ENCODE peak calls at places on chromosomes 16 and 17, in four cellular contexts. One of them, this sample, is unnamed.

GRCh38 chr17:43864161-43864706 is 17.3 kb downstream of the CD300LG start:
- DNase-seq in EL: no peak
- DNase-seq in tibial artery: peak; percentile 44
- DNase-seq in cerebellum: no peak
- DNase-seq in this sample: no peak

GRCh38 chr17:13016881-13017622 is 775 bp downstream of the ELAC2 start:
- DNase-seq in EL: no peak
- DNase-seq in tibial artery: no peak
- DNase-seq in cerebellum: no peak
- DNase-seq in this sample: no peak

GRCh38 chr16:25009822-25010221 is 5.3 kb downstream of the ARHGAP17 start:
- DNase-seq in EL: no peak
- DNase-seq in tibial artery: no peak
- DNase-seq in cerebellum: no peak
- DNase-seq in this sample: no peak

GRCh38 chr16:62615526-62615925 is 579.3 kb upstream of the CDH8 start:
- DNase-seq in EL: no peak
- DNase-seq in tibial artery: no peak
- DNase-seq in cerebellum: no peak
- DNase-seq in this sample: no peak

GRCh38 chr17:46175891-46176290 is 17.3 kb downstream of the KANSL1 start:
- DNase-seq in EL: peak; percentile 63
- DNase-seq in tibial artery: no peak
- DNase-seq in cerebellum: no peak
- DNase-seq in this sample: no peak

GRCh38 chr16:60225541-60225940 is 1491.4 kb upstream of the GOT2 start:
- DNase-seq in EL: no peak
- DNase-seq in tibial artery: no peak
- DNase-seq in cerebellum: no peak
- DNase-seq in this sample: no peak

GRCh38 chr16:10949424-10949970 is 5.1 kb downstream of the CLEC16A start:
- DNase-seq in EL: peak; percentile 79
- DNase-seq in tibial artery: no peak
- DNase-seq in cerebellum: no peak
- DNase-seq in this sample: peak; percentile 77

GRCh38 chr17:45221081-45221996 is at the start of gene FMNL1:
- DNase-seq in EL: peak; percentile 47
- DNase-seq in tibial artery: peak; percentile 76
- DNase-seq in cerebellum: peak; percentile 51
- DNase-seq in this sample: peak; percentile 78

GRCh38 chr16:19851476-19851875 is 33.2 kb downstream of the GPRC5B start:
- DNase-seq in EL: no peak
- DNase-seq in tibial artery: no peak
- DNase-seq in cerebellum: peak; percentile 73
- DNase-seq in this sample: no peak

GRCh38 chr17:77449908-77450741 is 309.4 kb downstream of the SEC14L1 start:
- DNase-seq in EL: peak; percentile 86
- DNase-seq in tibial artery: peak; percentile 85
- DNase-seq in cerebellum: peak; percentile 83
- DNase-seq in this sample: no peak

GRCh38 chr17:57084361-57084801 is 665 bp upstream of the AKAP1 start:
- DNase-seq in EL: no peak
- DNase-seq in tibial artery: no peak
- DNase-seq in cerebellum: no peak
- DNase-seq in this sample: no peak

GRCh38 chr17:76586741-76587487 is 1.3 kb upstream of the ST6GALNAC2 start:
- DNase-seq in EL: no peak
- DNase-seq in tibial artery: no peak
- DNase-seq in cerebellum: no peak
- DNase-seq in this sample: no peak

GRCh38 chr17:4940625-4941021 is 555 bp downstream of the RNF167 start:
- DNase-seq in EL: peak; percentile 39
- DNase-seq in tibial artery: no peak
- DNase-seq in cerebellum: no peak
- DNase-seq in this sample: peak; percentile 66

GRCh38 chr17:40909351-40909750 is 24.3 kb upstream of the KRT20 start:
- DNase-seq in EL: peak; percentile 98
- DNase-seq in tibial artery: peak; percentile 89
- DNase-seq in cerebellum: peak; percentile 75
- DNase-seq in this sample: no peak

GRCh38 chr17:55158439-55158838 is 106.3 kb upstream of the HLF start:
- DNase-seq in EL: peak; percentile 27
- DNase-seq in tibial artery: no peak
- DNase-seq in cerebellum: no peak
- DNase-seq in this sample: no peak

GRCh38 chr16:84056933-84057332 is 14.3 kb upstream of the SLC38A8 start:
- DNase-seq in EL: no peak
- DNase-seq in tibial artery: no peak
- DNase-seq in cerebellum: no peak
- DNase-seq in this sample: no peak

GRCh38 chr17:72666519-72666874 is 426.0 kb downstream of the SLC39A11 start:
- DNase-seq in EL: no peak
- DNase-seq in tibial artery: no peak
- DNase-seq in cerebellum: no peak
- DNase-seq in this sample: no peak

GRCh38 chr16:53892155-53892554 is 188.2 kb downstream of the FTO start:
- DNase-seq in EL: peak; percentile 68
- DNase-seq in tibial artery: no peak
- DNase-seq in cerebellum: peak; percentile 62
- DNase-seq in this sample: no peak

GRCh38 chr17:73482251-73482661 is 162.0 kb downstream of the SDK2 start:
- DNase-seq in EL: no peak
- DNase-seq in tibial artery: no peak
- DNase-seq in cerebellum: no peak
- DNase-seq in this sample: no peak

GRCh38 chr17:2195729-2196128 is 107.9 kb downstream of the SMG6 start:
- DNase-seq in EL: no peak
- DNase-seq in tibial artery: no peak
- DNase-seq in cerebellum: no peak
- DNase-seq in this sample: no peak

GRCh38 chr16:72722552-72722951 is 325.4 kb downstream of the ZFHX3 start:
- DNase-seq in EL: no peak
- DNase-seq in tibial artery: no peak
- DNase-seq in cerebellum: no peak
- DNase-seq in this sample: no peak

GRCh38 chr16:67141391-67141790 is 9.4 kb downstream of the B3GNT9 start:
- DNase-seq in EL: no peak
- DNase-seq in tibial artery: no peak
- DNase-seq in cerebellum: no peak
- DNase-seq in this sample: no peak

GRCh38 chr17:7266784-7267183 is 4.5 kb upstream of the CLDN7 start:
- DNase-seq in EL: peak; percentile 42
- DNase-seq in tibial artery: no peak
- DNase-seq in cerebellum: no peak
- DNase-seq in this sample: no peak

GRCh38 chr17:30344283-30345088 is 10.6 kb upstream of the TMIGD1 start:
- DNase-seq in EL: no peak
- DNase-seq in tibial artery: no peak
- DNase-seq in cerebellum: no peak
- DNase-seq in this sample: no peak

GRCh38 chr16:88943131-88943664 is 33.8 kb downstream of the CBFA2T3 start:
- DNase-seq in EL: no peak
- DNase-seq in tibial artery: no peak
- DNase-seq in cerebellum: no peak
- DNase-seq in this sample: no peak

GRCh38 chr17:74176546-74177001 is 26.9 kb upstream of the RPL38 start:
- DNase-seq in EL: peak; percentile 57
- DNase-seq in tibial artery: no peak
- DNase-seq in cerebellum: peak; percentile 74
- DNase-seq in this sample: no peak

GRCh38 chr16:87921236-87921773 is 15.0 kb downstream of the CA5A start:
- DNase-seq in EL: no peak
- DNase-seq in tibial artery: no peak
- DNase-seq in cerebellum: peak; percentile 87
- DNase-seq in this sample: no peak

GRCh38 chr17:38705523-38705802 is 390 bp downstream of the MLLT6 start:
- DNase-seq in EL: no peak
- DNase-seq in tibial artery: no peak
- DNase-seq in cerebellum: no peak
- DNase-seq in this sample: no peak

GRCh38 chr16:58022601-58023371 is 2.8 kb upstream of the MMP15 start:
- DNase-seq in EL: peak; percentile 81
- DNase-seq in tibial artery: peak; percentile 84
- DNase-seq in cerebellum: no peak
- DNase-seq in this sample: no peak

This sample was measured in GM06990.